ENCODE peak calls at places on chromosomes 4 and X, in four cellular contexts. K is iPS DF 6.9, U is ovary, E is pancreas. G is an unnamed sample.

GRCh38 chrX:150934453-150934852 is 36.0 kb upstream of the CD99L2 start:
- DNase-seq in E (no peak), U (no peak), K (peak), G (no peak)

GRCh38 chr4:106618920-106619319 is 250.3 kb upstream of the GIMD1 start:
- DNase-seq in U (no peak), K (no peak), E (no peak), G (no peak)

GRCh38 chr4:92969650-92970370 is 666.0 kb downstream of the GRID2 start:
- DNase-seq in E (no peak), K (no peak), U (no peak), G (no peak)

GRCh38 chr4:113893546-113893945 is 85.9 kb downstream of the ARSJ start:
- DNase-seq in E (no peak), K (no peak), U (no peak), G (no peak)

GRCh38 chrX:103630171-103630511 is 1.4 kb downstream of the TCEAL1 start:
- DNase-seq in E (no peak), K (no peak), U (no peak), G (no peak)

GRCh38 chr4:21469438-21470032 is 479.0 kb downstream of the KCNIP4 start:
- DNase-seq in U (no peak), E (no peak), K (no peak), G (no peak)

GRCh38 chrX:141175786-141176185 is 1.1 kb downstream of the LDOC1 start:
- DNase-seq in K (no peak), U (no peak), E (no peak), G (no peak)

GRCh38 chrX:2614911-2615310 is 76.2 kb upstream of the CD99 start:
- DNase-seq in E (no peak), U (no peak), K (no peak), G (no peak)

GRCh38 chr4:112885897-112886296 is 163.6 kb upstream of the ANK2 start:
- DNase-seq in U (no peak), K (no peak), E (no peak), G (no peak)

GRCh38 chr4:112882286-112882685 is 167.2 kb upstream of the ANK2 start:
- DNase-seq in K (no peak), E (no peak), U (no peak), G (no peak)

GRCh38 chr4:112876316-112876715 is 173.1 kb upstream of the ANK2 start:
- DNase-seq in K (no peak), U (no peak), E (no peak), G (no peak)

GRCh38 chr4:112881842-112882241 is 167.6 kb upstream of the ANK2 start:
- DNase-seq in E (no peak), U (peak), K (no peak), G (no peak)
- H3K4me3 ChIP-seq in E (no peak), U (peak), K (no peak), G (no peak)

DNA sequence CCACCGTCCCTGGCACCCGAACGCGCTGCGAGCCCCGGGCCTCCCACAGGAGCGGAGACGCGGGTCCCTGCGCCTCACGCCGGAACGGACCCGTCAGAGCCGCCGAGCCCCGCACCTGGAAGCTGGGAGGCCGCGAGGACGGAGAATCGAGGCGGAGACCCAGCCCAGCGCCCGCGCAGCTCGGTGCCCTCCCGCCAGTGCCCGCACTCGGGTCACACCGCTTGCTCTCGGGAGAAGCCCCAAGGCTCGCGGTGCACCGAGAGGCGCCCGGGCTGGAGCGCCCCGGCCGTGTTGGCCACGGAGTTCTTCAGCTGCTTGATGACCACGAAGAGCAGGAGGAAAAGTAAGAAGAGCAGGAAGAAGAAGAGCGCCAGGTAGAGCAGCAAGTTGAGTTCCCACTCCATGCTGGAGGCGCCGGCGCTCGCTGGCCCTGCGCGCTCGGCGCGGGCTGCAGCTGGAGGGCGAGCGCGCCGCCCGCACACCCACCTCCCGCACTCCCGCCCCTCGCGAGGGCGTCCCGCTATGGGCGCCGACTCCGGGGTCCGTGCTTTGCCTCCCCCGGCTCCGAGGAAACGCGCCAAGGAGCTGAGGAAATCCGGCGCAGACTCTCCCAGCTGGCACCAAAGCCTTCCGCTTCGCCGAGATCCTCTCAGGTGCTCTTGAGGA is at the start of gene SMIM43:
- DNase-seq in U (no peak), E (peak), K (no peak), G (no peak)
- H3K4me3 ChIP-seq in U (peak), E (no peak), K (peak), G (no peak)

GRCh38 chrX:72270316-72270866 is 6.7 kb downstream of the RPS4X start:
- DNase-seq in E (no peak), U (no peak), K (no peak), G (no peak)

GRCh38 chrX:72271091-72271490 is 6.0 kb downstream of the RPS4X start:
- DNase-seq in K (no peak), E (no peak), U (no peak), G (no peak)

GRCh38 chrX:72269671-72270251 is 7.3 kb downstream of the RPS4X start:
- DNase-seq in E (no peak), U (no peak), K (no peak), G (no peak)

GRCh38 chrX:72271812-72272211 is 5.2 kb downstream of the RPS4X start:
- DNase-seq in U (no peak), K (no peak), E (no peak), G (no peak)

DNA sequence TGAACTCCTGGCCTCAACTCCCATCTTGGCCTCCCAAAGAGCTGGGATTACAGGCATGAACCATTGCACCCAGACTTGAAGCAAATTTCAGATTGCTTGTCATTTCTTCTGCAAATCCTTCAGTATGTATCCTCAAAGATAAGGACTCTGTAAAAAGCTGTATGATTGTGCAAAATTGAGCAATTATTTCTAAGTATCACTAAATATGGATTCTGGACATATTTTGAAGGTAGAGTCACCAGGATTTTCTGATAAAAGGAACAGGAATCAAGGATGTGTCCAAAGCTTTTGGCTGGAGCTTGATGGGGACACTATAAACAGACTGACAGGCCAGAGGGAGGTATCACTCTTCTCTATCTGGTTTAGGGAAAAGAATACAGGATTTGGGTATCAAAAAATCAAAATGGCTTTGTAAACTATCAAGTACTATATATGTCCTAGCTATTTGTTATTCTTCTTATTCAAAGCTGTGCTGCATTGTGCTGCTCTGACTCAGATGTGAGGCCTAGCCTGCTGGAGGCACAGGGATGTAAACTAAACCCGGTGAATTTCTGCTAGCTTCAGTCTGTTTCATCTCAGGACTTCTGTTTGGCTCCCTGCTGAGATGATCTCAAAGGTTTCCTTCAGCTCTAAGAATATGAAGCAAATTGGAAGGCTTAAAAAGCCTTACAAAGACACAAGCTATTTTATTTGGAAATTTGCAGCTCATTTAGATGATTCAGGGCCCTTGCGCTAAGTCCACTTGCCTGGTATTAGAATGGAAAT is 8.3 kb downstream of the RPS4X start:
- DNase-seq in U (no peak), E (no peak), K (no peak), G (no peak)
- H3K4me3 ChIP-seq in U (no peak), E (no peak), K (no peak), G (no peak)

GRCh38 chr4:24794111-24794860 is 1.1 kb upstream of the SOD3 start:
- DNase-seq in U (no peak), K (no peak), E (no peak), G (no peak)

GRCh38 chr4:24798036-24798610 is 2.8 kb downstream of the SOD3 start:
- DNase-seq in E (no peak), K (no peak), U (no peak), G (no peak)

GRCh38 chr4:24794916-24795665 is at the start of gene SOD3:
- DNase-seq in E (peak), U (peak), K (peak), G (no peak)

GRCh38 chr4:24796632-24797031 is 1.3 kb downstream of the SOD3 start:
- DNase-seq in K (no peak), E (no peak), U (no peak), G (no peak)

GRCh38 chr4:24795666-24796381 is 451 bp downstream of the SOD3 start:
- DNase-seq in E (no peak), K (no peak), U (no peak), G (no peak)
- H3K4me3 ChIP-seq in E (peak), K (peak), U (peak), G (no peak)

DNA sequence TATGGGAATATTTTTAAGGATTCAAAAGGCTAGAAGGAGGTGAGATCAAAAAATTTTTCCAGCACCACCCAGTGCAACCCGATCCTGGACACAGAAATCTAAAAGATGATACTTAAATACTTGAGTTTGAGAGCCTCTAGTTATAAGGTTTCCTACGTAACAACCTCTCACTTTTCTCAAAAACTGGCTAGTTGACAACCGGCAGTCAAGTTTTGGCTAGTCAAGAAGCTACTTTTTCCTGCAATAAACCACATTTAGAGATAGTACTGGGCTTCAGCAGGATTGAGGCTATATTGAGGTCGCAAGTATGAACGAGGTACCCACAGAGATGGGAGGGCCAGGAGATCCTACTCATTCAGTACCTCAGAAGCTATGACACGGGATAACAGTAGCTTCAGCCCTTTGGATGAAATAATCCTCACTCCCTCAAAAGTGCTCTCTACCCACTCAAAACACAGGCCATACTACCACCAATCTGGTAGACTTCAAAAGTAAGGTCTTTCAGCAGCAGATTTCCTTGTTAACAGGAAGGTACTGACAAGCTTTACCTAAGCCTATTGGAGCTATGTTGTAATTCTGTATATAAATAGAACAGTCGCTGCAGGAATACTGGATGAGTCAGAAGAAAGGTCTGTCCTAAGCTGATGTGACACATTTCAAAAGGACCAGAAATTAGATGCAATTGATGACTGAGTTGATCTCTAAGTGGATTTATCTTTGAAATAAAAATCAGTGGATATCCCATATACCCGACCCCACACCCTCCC is 1.5 kb upstream of the TSPAN5 start:
- DNase-seq in U (no peak), K (no peak), E (no peak), G (no peak)
- H3K4me3 ChIP-seq in U (no peak), K (no peak), E (no peak), G (no peak)

GRCh38 chrX:28584025-28584424 is 3.2 kb upstream of the IL1RAPL1 start:
- DNase-seq in U (no peak), E (no peak), K (no peak), G (no peak)

GRCh38 chrX:28586891-28587635 is at the start of gene IL1RAPL1:
- DNase-seq in E (no peak), U (no peak), K (no peak), G (no peak)

GRCh38 chrX:28582494-28582893 is 4.8 kb upstream of the IL1RAPL1 start:
- DNase-seq in U (no peak), E (no peak), K (no peak), G (no peak)

GRCh38 chrX:28586291-28586690 is 955 bp upstream of the IL1RAPL1 start:
- DNase-seq in K (peak), U (no peak), E (no peak), G (no peak)

DNA sequence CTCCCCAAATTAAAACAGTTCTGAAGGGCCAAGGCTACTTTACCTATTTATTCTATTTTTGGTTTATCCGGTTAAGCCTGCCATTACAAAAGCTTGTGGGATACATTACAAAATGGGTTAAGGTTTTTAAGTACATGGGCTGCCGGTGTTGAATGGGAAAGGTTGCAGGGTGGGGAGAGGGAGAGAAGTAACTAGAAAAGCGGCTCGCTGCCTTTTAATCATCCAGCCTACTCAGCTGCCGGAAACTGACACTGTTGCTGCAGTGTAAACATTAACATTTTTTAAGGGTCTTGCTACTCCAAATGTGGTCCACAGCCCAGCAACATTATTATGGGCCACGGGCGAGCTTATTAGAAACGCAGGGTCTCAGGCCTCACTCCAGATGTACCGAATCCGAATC is 1.5 kb upstream of the IL1RAPL1 start:
- DNase-seq in E (no peak), U (no peak), K (no peak), G (no peak)
- H3K4me3 ChIP-seq in E (no peak), U (no peak), K (peak), G (no peak)

GRCh38 chr4:109913842-109914241 is 1.2 kb downstream of the EGF start:
- DNase-seq in K (no peak), U (no peak), E (no peak), G (no peak)
- H3K4me3 ChIP-seq in K (no peak), U (no peak), E (peak), G (no peak)

GRCh38 chrX:7709845-7710244 is 133.1 kb upstream of the VCX start:
- DNase-seq in U (no peak), E (no peak), K (no peak), G (no peak)
- H3K4me3 ChIP-seq in U (no peak), E (no peak), K (no peak), G (no peak)

G was measured in GM12864.